ENCODE peak calls at places on chromosome 5, in seven cellular contexts. W, S, P, O, U, A and T are unnamed samples.
A peak's percentile ranks its signal among the peaks of the same experiment; 100 is the strongest.

GRCh38 chr5:38598994-38599611 is 42.7 kb upstream of the LIFR start:
- DNase-seq in P (peak; percentile 81), U (peak; percentile 88), W (no peak), A (no peak), O (peak; percentile 51), S (peak; percentile 80), T (no peak)

GRCh38 chr5:37615184-37615583 is 224.7 kb downstream of the GDNF start:
- DNase-seq in P (peak; percentile 81), O (peak; percentile 38), W (no peak), U (no peak), S (peak; percentile 94), A (no peak), T (no peak)

GRCh38 chr5:138927979-138928378 is 52.8 kb upstream of the LRRTM2 start:
- DNase-seq in O (no peak), A (peak; percentile 88), W (no peak), P (peak; percentile 39), S (no peak), U (no peak), T (no peak)

GRCh38 chr5:95878417-95879323 is 56.1 kb upstream of the GLRX start:
- DNase-seq in U (peak; percentile 84), P (no peak), S (no peak), W (no peak), O (no peak), A (no peak), T (no peak)

GRCh38 chr5:109612278-109612905 is 77.3 kb upstream of the MAN2A1 start:
- DNase-seq in W (no peak), S (no peak), P (no peak), A (no peak), U (no peak), O (no peak), T (no peak)

GRCh38 chr5:145960166-145960565 is 23.8 kb downstream of the SH3RF2 start:
- DNase-seq in P (no peak), U (no peak), A (no peak), O (no peak), S (peak; percentile 43), W (no peak), T (no peak)

GRCh38 chr5:101091902-101092301 is 188.8 kb upstream of the ST8SIA4 start:
- DNase-seq in O (no peak), U (no peak), P (no peak), W (no peak), S (no peak), A (no peak), T (no peak)

GRCh38 chr5:133113331-133114061 is 61.7 kb downstream of the HSPA4 start:
- DNase-seq in W (no peak), S (peak; percentile 44), P (peak; percentile 54), A (no peak), U (peak; percentile 48), O (peak; percentile 16), T (no peak)

GRCh38 chr5:69217154-69217731 is 17.4 kb upstream of the CDK7 start:
- DNase-seq in P (no peak), O (no peak), W (no peak), U (no peak), A (no peak), S (peak; percentile 88), T (no peak)

GRCh38 chr5:150313501-150313900 is 10.8 kb upstream of the ARSI start:
- DNase-seq in P (no peak), O (no peak), S (no peak), A (no peak), U (no peak), W (no peak), T (no peak)

GRCh38 chr5:167797933-167798332 is 493.5 kb upstream of the WWC1 start:
- DNase-seq in S (no peak), A (no peak), U (peak; percentile 77), P (peak; percentile 29), O (no peak), W (no peak), T (no peak)

DNA sequence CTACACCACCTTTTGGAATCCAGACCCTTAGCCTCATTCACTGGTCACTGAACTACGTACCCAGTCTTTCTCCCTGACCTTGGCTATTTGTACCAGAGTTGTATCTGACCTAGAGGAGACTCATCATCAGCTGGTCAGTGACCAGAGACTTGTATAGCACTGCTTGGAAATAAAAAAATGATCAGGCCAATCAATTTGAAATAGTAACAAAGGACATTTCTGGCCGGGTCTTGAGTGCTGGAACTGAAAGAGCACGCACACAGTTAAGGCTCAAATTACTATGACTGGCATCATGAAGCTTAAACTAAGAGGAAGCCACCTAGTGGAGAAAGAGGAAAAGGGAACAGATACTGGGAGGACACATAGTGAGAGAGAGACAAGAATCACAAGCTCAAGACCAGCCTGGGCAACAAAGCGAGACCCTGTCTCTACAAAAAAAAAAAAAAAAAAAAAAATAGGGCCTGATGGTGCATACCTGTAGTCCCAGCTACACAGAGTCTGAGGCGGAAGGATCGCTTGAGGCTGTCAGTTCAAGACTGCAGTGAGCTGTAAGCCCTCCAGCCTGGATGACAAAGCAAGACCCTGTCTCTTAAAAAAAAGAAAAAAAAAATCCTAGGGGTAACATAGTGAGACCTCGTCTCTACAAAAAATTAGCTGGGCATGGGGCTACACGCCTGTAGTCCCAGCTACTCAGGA is 12.8 kb upstream of the SRP19 start:
- DNase-seq in O (peak; percentile 32), P (peak; percentile 79), U (peak; percentile 71), W (no peak), A (no peak), S (peak; percentile 79), T (no peak)
- TF ChIP-seq CTCF in O (peak; percentile 76), P (peak; percentile 76), U (peak; percentile 74), W (peak; percentile 60), A (peak; percentile 56), S (peak; percentile 82), T (peak; percentile 86)

GRCh38 chr5:127292030-127292735 is 1.6 kb downstream of the MEGF10 start:
- DNase-seq in W (no peak), O (no peak), A (no peak), U (no peak), S (no peak), P (no peak), T (no peak)

GRCh38 chr5:127290019-127290945 is at the start of gene MEGF10:
- DNase-seq in P (peak; percentile 66), S (peak; percentile 48), W (peak; percentile 32), O (no peak), U (no peak), A (no peak), T (no peak)

GRCh38 chr5:127293373-127293772 is 2.8 kb downstream of the MEGF10 start:
- DNase-seq in P (no peak), A (no peak), W (no peak), U (no peak), S (no peak), O (no peak), T (no peak)

GRCh38 chr5:127288676-127289075 is 1.9 kb upstream of the MEGF10 start:
- DNase-seq in O (no peak), W (no peak), S (no peak), P (no peak), A (no peak), U (no peak), T (no peak)

GRCh38 chr5:127290946-127291763 is 559 bp downstream of the MEGF10 start:
- DNase-seq in U (no peak), P (no peak), O (no peak), A (no peak), W (no peak), S (no peak), T (no peak)
- TF ChIP-seq CTCF in U (no peak), P (no peak), O (no peak), A (no peak), W (no peak), S (no peak), T (no peak)

DNA sequence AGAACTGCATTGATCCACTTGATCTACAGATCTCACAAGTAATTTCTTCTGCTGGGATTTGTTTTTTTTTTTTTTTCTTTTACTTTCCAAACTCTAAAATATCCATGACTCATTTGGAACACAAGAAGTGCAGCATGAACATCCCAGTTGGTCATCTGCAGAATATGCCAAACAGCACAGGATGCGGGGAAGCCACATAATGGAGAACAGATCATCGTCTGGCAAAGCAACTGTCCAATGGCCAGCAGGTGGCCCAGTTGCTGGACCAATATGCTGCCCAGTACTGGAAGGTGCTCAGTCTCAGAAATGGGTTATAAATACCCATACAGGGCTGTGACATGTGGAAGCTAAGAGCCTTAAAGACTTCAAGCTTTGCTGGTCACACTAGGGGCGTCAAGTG is 221.3 kb upstream of the TAS2R1 start:
- DNase-seq in W (no peak), S (peak; percentile 86), U (peak; percentile 36), O (peak; percentile 77), P (peak; percentile 67), A (no peak), T (no peak)
- TF ChIP-seq CTCF in W (no peak), S (peak; percentile 49), U (peak; percentile 33), O (peak; percentile 60), P (peak; percentile 47), A (peak; percentile 9), T (no peak)

GRCh38 chr5:7850533-7851239 is at the start of gene CFAP90:
- DNase-seq in U (no peak), A (peak; percentile 91), O (no peak), P (peak; percentile 66), W (peak; percentile 52), S (no peak), T (no peak)
- TF ChIP-seq CTCF in U (peak; percentile 47), A (peak; percentile 41), O (peak; percentile 56), P (peak; percentile 56), W (peak; percentile 19), S (peak; percentile 37), T (no peak)

DNA sequence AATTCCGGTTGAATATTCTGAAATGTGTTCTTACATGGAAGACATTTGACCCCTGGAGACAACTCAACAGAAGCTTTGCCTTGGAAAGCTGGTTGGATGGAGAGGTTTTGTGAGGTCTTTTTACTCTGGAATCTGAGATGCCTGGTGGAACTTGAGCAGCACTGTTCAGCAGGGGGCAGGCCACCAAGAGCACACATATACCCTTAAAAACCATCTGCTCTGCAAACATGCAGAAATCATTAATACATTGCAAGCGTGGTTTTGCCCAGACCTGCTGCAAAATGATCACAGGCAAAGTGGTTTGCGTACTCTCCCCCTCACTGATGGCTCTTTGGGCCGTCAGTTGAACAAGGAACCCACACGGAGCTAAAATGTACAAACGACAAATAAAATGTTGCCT is 32.8 kb upstream of the DAP start:
- DNase-seq in P (no peak), U (no peak), A (no peak), O (no peak), S (no peak), W (no peak), T (no peak)
- TF ChIP-seq CTCF in P (no peak), U (no peak), A (no peak), O (peak; percentile 32), S (no peak), W (no peak), T (no peak)